ENCODE peak calls at places on chromosomes 7 and 10, in six cellular contexts. T is heart left ventricle, R is activated T-cell treated with anti-CD3 and anti-CD28 coated beads for 1 hour, Y is putamen, F is GM12865, D is lower leg skin. J is an unnamed sample.

GRCh38 chr7:11155883-11156282 is 182.2 kb downstream of the PHF14 start:
- DNase-seq in T (no peak), R (no peak), Y (no peak), F (no peak), D (no peak), J (no peak)

GRCh38 chr10:102460836-102461186 is 9.5 kb upstream of the C10orf95 start:
- DNase-seq in T (no peak), R (no peak), Y (no peak), F (no peak), D (no peak), J (no peak)

GRCh38 chr7:115260381-115260780 is 338.5 kb downstream of the MDFIC start:
- DNase-seq in T (no peak), R (no peak), Y (no peak), F (no peak), D (no peak), J (no peak)

GRCh38 chr10:59400214-59400613 is 37.9 kb upstream of the FAM13C start:
- DNase-seq in T (no peak), R (no peak), Y (no peak), F (no peak), D (no peak), J (no peak)

GRCh38 chr10:71285180-71285545 is 33.9 kb upstream of the SLC29A3 start:
- DNase-seq in T (peak; percentile 58), R (peak; percentile 4), Y (no peak), F (peak; percentile 42), D (no peak), J (peak; percentile 90)

GRCh38 chr10:77041636-77042258 is 595.9 kb downstream of the KCNMA1 start:
- DNase-seq in T (no peak), R (no peak), Y (peak; percentile 32), F (peak; percentile 1), D (peak; percentile 36), J (no peak)

GRCh38 chr7:64098-64521 is 128.3 kb upstream of the FAM20C start:
- DNase-seq in T (peak; percentile 73), R (no peak), Y (peak; percentile 64), F (peak; percentile 13), D (no peak), J (peak; percentile 87)

GRCh38 chr7:38303866-38304265 is 30.4 kb upstream of the TARP start:
- DNase-seq in T (no peak), R (no peak), Y (no peak), F (no peak), D (no peak), J (no peak)

GRCh38 chr7:15757041-15757995 is 70.8 kb upstream of the MEOX2 start:
- DNase-seq in T (no peak), R (no peak), Y (no peak), F (no peak), D (no peak), J (no peak)

J was measured in endodermal cell.